ENCODE peak calls at places on chromosomes 2 and 18, in six cellular contexts. One of them, this sample, is unnamed.

GRCh38 chr18:25038261-25038660 is 313.7 kb downstream of the ZNF521 start:
- DNase-seq in astrocyte: no peak
- DNase-seq in colonic mucosa: no peak
- DNase-seq in fibroblast of lung: no peak
- DNase-seq in A549: no peak
- DNase-seq in foreskin keratinocyte: no peak
- DNase-seq in this sample: no peak

GRCh38 chr2:141555876-141556470 is 574.8 kb downstream of the LRP1B start:
- DNase-seq in A549: no peak
- DNase-seq in foreskin keratinocyte: no peak
- DNase-seq in fibroblast of lung: no peak
- DNase-seq in colonic mucosa: no peak
- DNase-seq in astrocyte: no peak
- DNase-seq in this sample: no peak

GRCh38 chr2:2825062-2825461 is 494.0 kb upstream of the MYT1L start:
- DNase-seq in fibroblast of lung: no peak
- DNase-seq in astrocyte: no peak
- DNase-seq in A549: no peak
- DNase-seq in foreskin keratinocyte: no peak
- DNase-seq in colonic mucosa: no peak
- DNase-seq in this sample: no peak

GRCh38 chr2:190843874-190844699 is 36.5 kb upstream of the GLS start:
- DNase-seq in colonic mucosa: no peak
- DNase-seq in A549: peak; percentile 31
- DNase-seq in fibroblast of lung: no peak
- DNase-seq in foreskin keratinocyte: peak; percentile 94
- DNase-seq in astrocyte: peak; percentile 64
- DNase-seq in this sample: no peak

GRCh38 chr18:79544386-79544963 is 135.1 kb upstream of the CTDP1 start:
- DNase-seq in colonic mucosa: no peak
- DNase-seq in A549: no peak
- DNase-seq in fibroblast of lung: no peak
- DNase-seq in astrocyte: no peak
- DNase-seq in foreskin keratinocyte: no peak
- DNase-seq in this sample: no peak

GRCh38 chr2:27075219-27075871 is 3.1 kb upstream of the EMILIN1 start:
- DNase-seq in fibroblast of lung: peak; percentile 59
- DNase-seq in foreskin keratinocyte: no peak
- DNase-seq in A549: no peak
- DNase-seq in astrocyte: no peak
- DNase-seq in colonic mucosa: no peak
- DNase-seq in this sample: no peak

GRCh38 chr2:224816816-224817215 is 100.7 kb upstream of the CCDC195 start:
- DNase-seq in foreskin keratinocyte: peak; percentile 63
- DNase-seq in colonic mucosa: no peak
- DNase-seq in A549: peak; percentile 48
- DNase-seq in fibroblast of lung: peak; percentile 74
- DNase-seq in astrocyte: peak; percentile 88
- DNase-seq in this sample: no peak

GRCh38 chr18:60417946-60418345 is 45.4 kb upstream of the MC4R start:
- DNase-seq in foreskin keratinocyte: no peak
- DNase-seq in A549: no peak
- DNase-seq in colonic mucosa: no peak
- DNase-seq in astrocyte: no peak
- DNase-seq in fibroblast of lung: no peak
- DNase-seq in this sample: no peak

GRCh38 chr18:74512321-74513053 is 16.3 kb downstream of the CNDP2 start:
- DNase-seq in fibroblast of lung: no peak
- DNase-seq in astrocyte: no peak
- DNase-seq in foreskin keratinocyte: no peak
- DNase-seq in colonic mucosa: no peak
- DNase-seq in A549: no peak
- DNase-seq in this sample: peak; percentile 86

GRCh38 chr18:79819951-79820351 is 22.2 kb downstream of the KCNG2 start:
- DNase-seq in astrocyte: no peak
- DNase-seq in colonic mucosa: no peak
- DNase-seq in foreskin keratinocyte: no peak
- DNase-seq in A549: no peak
- DNase-seq in fibroblast of lung: no peak
- DNase-seq in this sample: no peak

GRCh38 chr2:155391613-155392012 is 693.1 kb downstream of the KCNJ3 start:
- DNase-seq in astrocyte: no peak
- DNase-seq in A549: no peak
- DNase-seq in colonic mucosa: no peak
- DNase-seq in foreskin keratinocyte: peak; percentile 12
- DNase-seq in fibroblast of lung: no peak
- DNase-seq in this sample: no peak

GRCh38 chr18:59232309-59233016 is 12.5 kb downstream of the GRP start:
- DNase-seq in foreskin keratinocyte: peak; percentile 53
- DNase-seq in fibroblast of lung: no peak
- DNase-seq in astrocyte: no peak
- DNase-seq in colonic mucosa: no peak
- DNase-seq in A549: no peak
- DNase-seq in this sample: no peak

GRCh38 chr18:50805732-50806131 is 14.1 kb downstream of the MRO start:
- DNase-seq in A549: no peak
- DNase-seq in astrocyte: no peak
- DNase-seq in fibroblast of lung: no peak
- DNase-seq in colonic mucosa: no peak
- DNase-seq in foreskin keratinocyte: no peak
- DNase-seq in this sample: no peak

GRCh38 chr18:48842259-48843061 is 108.3 kb downstream of the SMAD7 start:
- DNase-seq in fibroblast of lung: no peak
- DNase-seq in foreskin keratinocyte: no peak
- DNase-seq in A549: no peak
- DNase-seq in colonic mucosa: no peak
- DNase-seq in astrocyte: no peak
- DNase-seq in this sample: no peak

GRCh38 chr2:192245329-192245728 is 50.6 kb upstream of the TMEFF2 start:
- DNase-seq in foreskin keratinocyte: no peak
- DNase-seq in fibroblast of lung: no peak
- DNase-seq in colonic mucosa: no peak
- DNase-seq in astrocyte: no peak
- DNase-seq in A549: no peak
- DNase-seq in this sample: no peak

GRCh38 chr2:46257476-46257875 is 39.7 kb upstream of the EPAS1 start:
- DNase-seq in fibroblast of lung: peak; percentile 79
- DNase-seq in foreskin keratinocyte: no peak
- DNase-seq in astrocyte: peak; percentile 33
- DNase-seq in colonic mucosa: no peak
- DNase-seq in A549: no peak
- DNase-seq in this sample: no peak
- H3K27ac ChIP-seq in fibroblast of lung: no peak overlapping the region
- H3K27ac ChIP-seq in foreskin keratinocyte: no peak overlapping the region
- H3K27ac ChIP-seq in astrocyte: no peak overlapping the region
- H3K27ac ChIP-seq in colonic mucosa: no peak overlapping the region
- H3K27ac ChIP-seq in A549: no peak overlapping the region
- H3K27ac ChIP-seq in this sample: no peak overlapping the region

GRCh38 chr2:112183327-112184025 is 45.3 kb downstream of the FBLN7 start:
- DNase-seq in fibroblast of lung: no peak
- DNase-seq in foreskin keratinocyte: no peak
- DNase-seq in colonic mucosa: no peak
- DNase-seq in astrocyte: no peak
- DNase-seq in A549: no peak
- DNase-seq in this sample: no peak

GRCh38 chr2:112185131-112185530 is 46.9 kb downstream of the FBLN7 start:
- DNase-seq in astrocyte: no peak
- DNase-seq in foreskin keratinocyte: no peak
- DNase-seq in colonic mucosa: no peak
- DNase-seq in fibroblast of lung: no peak
- DNase-seq in A549: no peak
- DNase-seq in this sample: no peak

GRCh38 chr2:112184121-112184520 is 45.9 kb downstream of the FBLN7 start:
- DNase-seq in foreskin keratinocyte: no peak
- DNase-seq in astrocyte: no peak
- DNase-seq in A549: no peak
- DNase-seq in colonic mucosa: no peak
- DNase-seq in fibroblast of lung: no peak
- DNase-seq in this sample: no peak

GRCh38 chr2:112181571-112182290 is 43.5 kb downstream of the FBLN7 start:
- DNase-seq in foreskin keratinocyte: no peak
- DNase-seq in colonic mucosa: no peak
- DNase-seq in astrocyte: no peak
- DNase-seq in A549: no peak
- DNase-seq in fibroblast of lung: no peak
- DNase-seq in this sample: no peak

DNA sequence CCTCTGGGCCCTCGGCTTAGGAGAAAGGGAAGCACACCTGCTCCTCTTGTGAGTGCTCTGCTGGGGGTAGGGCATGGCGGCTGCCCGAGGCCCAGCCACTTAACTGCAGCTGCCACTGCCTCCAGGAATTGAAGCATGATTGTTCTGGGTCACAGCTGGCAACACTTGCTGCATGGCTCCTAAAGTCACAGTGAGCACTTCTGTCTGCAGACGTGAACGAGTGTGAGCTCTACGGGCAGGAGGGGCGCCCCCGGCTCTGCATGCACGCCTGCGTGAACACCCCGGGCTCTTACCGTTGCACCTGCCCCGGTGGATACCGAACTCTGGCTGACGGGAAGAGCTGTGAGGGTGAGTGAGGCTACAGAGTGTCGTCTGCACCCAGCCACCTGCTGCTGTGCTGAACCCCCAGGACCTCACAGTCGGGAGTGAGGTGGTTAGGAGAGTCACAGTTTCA is 44.4 kb downstream of the FBLN7 start:
- DNase-seq in A549: no peak
- DNase-seq in colonic mucosa: no peak
- DNase-seq in astrocyte: no peak
- DNase-seq in fibroblast of lung: no peak
- DNase-seq in foreskin keratinocyte: no peak
- DNase-seq in this sample: no peak
- H3K27ac ChIP-seq in A549: no peak overlapping the region
- H3K27ac ChIP-seq in colonic mucosa: no peak overlapping the region
- H3K27ac ChIP-seq in astrocyte: no peak overlapping the region
- H3K27ac ChIP-seq in fibroblast of lung: no peak overlapping the region
- H3K27ac ChIP-seq in foreskin keratinocyte: no peak overlapping the region
- H3K27ac ChIP-seq in this sample: no peak overlapping the region

GRCh38 chr2:96267159-96267971 is 1.3 kb downstream of the CIAO1 start:
- DNase-seq in A549: peak; percentile 39
- DNase-seq in foreskin keratinocyte: no peak
- DNase-seq in fibroblast of lung: peak; percentile 30
- DNase-seq in colonic mucosa: peak; percentile 34
- DNase-seq in astrocyte: no peak
- DNase-seq in this sample: no peak
- H3K27ac ChIP-seq in A549: peak overlapping the region; percentile 92
- H3K27ac ChIP-seq in foreskin keratinocyte: no peak overlapping the region
- H3K27ac ChIP-seq in fibroblast of lung: no peak overlapping the region
- H3K27ac ChIP-seq in colonic mucosa: no peak overlapping the region
- H3K27ac ChIP-seq in astrocyte: no peak overlapping the region
- H3K27ac ChIP-seq in this sample: no peak overlapping the region

GRCh38 chr2:200298816-200299215 is 7.7 kb upstream of the SPATS2L start:
- DNase-seq in A549: no peak
- DNase-seq in astrocyte: no peak
- DNase-seq in foreskin keratinocyte: no peak
- DNase-seq in fibroblast of lung: no peak
- DNase-seq in colonic mucosa: no peak
- DNase-seq in this sample: no peak
- H3K27ac ChIP-seq in A549: peak overlapping the region; percentile 32
- H3K27ac ChIP-seq in astrocyte: no peak overlapping the region
- H3K27ac ChIP-seq in foreskin keratinocyte: no peak overlapping the region
- H3K27ac ChIP-seq in fibroblast of lung: no peak overlapping the region
- H3K27ac ChIP-seq in colonic mucosa: no peak overlapping the region
- H3K27ac ChIP-seq in this sample: no peak overlapping the region

DNA sequence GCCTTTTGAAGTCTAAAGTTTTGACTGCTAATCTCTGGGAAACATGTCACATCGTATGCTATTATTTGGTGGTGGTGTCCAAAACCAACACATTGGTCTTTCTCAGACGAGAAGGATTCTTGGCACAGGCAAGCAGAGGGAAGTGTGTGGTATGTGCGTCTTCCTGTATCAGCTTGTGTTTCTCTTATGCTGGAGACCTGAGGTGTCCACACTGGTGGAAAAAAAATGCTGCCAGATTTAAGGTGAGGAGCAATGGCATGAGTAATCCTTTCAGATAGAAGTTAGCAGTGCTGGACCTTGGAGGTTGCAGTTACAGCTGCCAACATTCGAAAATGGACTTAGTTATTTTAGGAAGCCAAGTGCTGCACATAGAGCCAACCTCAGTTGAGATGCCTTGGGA is 11.7 kb upstream of the FHL2 start:
- DNase-seq in astrocyte: peak; percentile 99
- DNase-seq in foreskin keratinocyte: peak; percentile 77
- DNase-seq in A549: no peak
- DNase-seq in colonic mucosa: no peak
- DNase-seq in fibroblast of lung: no peak
- DNase-seq in this sample: no peak
- H3K27ac ChIP-seq in astrocyte: peak overlapping the region; percentile 82
- H3K27ac ChIP-seq in foreskin keratinocyte: no peak overlapping the region
- H3K27ac ChIP-seq in A549: peak overlapping the region; percentile 54
- H3K27ac ChIP-seq in colonic mucosa: no peak overlapping the region
- H3K27ac ChIP-seq in fibroblast of lung: no peak overlapping the region
- H3K27ac ChIP-seq in this sample: no peak overlapping the region

This sample was measured in substantia nigra.